ENCODE peak calls at places on chromosomes 6 and 20, in nine cellular contexts. One of them, this sample, is unnamed. For H3K4me1, the result is how much of the 10 kb centered on the place peaks cover.

GRCh38 chr20:44738779-44739477 is 6.7 kb upstream of the KCNK15 start:
- DNase-seq in heart right ventricle: no peak
- DNase-seq in pancreas: peak
- DNase-seq in fibroblast of lung: peak
- DNase-seq in spleen: no peak
- DNase-seq in RWPE2: no peak
- DNase-seq in left lung: no peak
- DNase-seq in tibial nerve: peak
- DNase-seq in hepatocyte: peak
- DNase-seq in this sample: peak

GRCh38 chr6:127422791-127423190 is 36.4 kb downstream of the KIAA0408 start:
- DNase-seq in fibroblast of lung: no peak
- DNase-seq in pancreas: no peak
- DNase-seq in RWPE2: no peak
- DNase-seq in left lung: no peak
- DNase-seq in spleen: no peak
- DNase-seq in hepatocyte: no peak
- DNase-seq in tibial nerve: no peak
- DNase-seq in heart right ventricle: no peak
- DNase-seq in this sample: no peak

GRCh38 chr6:54981647-54982046 is 135.1 kb downstream of the FAM83B start:
- DNase-seq in left lung: no peak
- DNase-seq in tibial nerve: no peak
- DNase-seq in heart right ventricle: no peak
- DNase-seq in pancreas: no peak
- DNase-seq in hepatocyte: no peak
- DNase-seq in spleen: no peak
- DNase-seq in fibroblast of lung: peak
- DNase-seq in RWPE2: no peak
- DNase-seq in this sample: no peak

GRCh38 chr20:49866051-49866450 is 49.3 kb downstream of the SPATA2 start:
- DNase-seq in fibroblast of lung: no peak
- DNase-seq in hepatocyte: no peak
- DNase-seq in tibial nerve: no peak
- DNase-seq in pancreas: no peak
- DNase-seq in RWPE2: no peak
- DNase-seq in left lung: no peak
- DNase-seq in spleen: no peak
- DNase-seq in heart right ventricle: no peak
- DNase-seq in this sample: no peak

GRCh38 chr6:33212857-33213165 is 4.5 kb downstream of the RING1 start:
- DNase-seq in hepatocyte: no peak
- DNase-seq in tibial nerve: no peak
- DNase-seq in RWPE2: no peak
- DNase-seq in spleen: no peak
- DNase-seq in pancreas: no peak
- DNase-seq in fibroblast of lung: no peak
- DNase-seq in heart right ventricle: no peak
- DNase-seq in left lung: no peak
- DNase-seq in this sample: no peak

GRCh38 chr20:59810376-59811187 is 122.9 kb downstream of the SYCP2 start:
- DNase-seq in RWPE2: peak
- DNase-seq in fibroblast of lung: no peak
- DNase-seq in tibial nerve: peak
- DNase-seq in hepatocyte: no peak
- DNase-seq in pancreas: no peak
- DNase-seq in spleen: peak
- DNase-seq in heart right ventricle: no peak
- DNase-seq in left lung: no peak
- DNase-seq in this sample: no peak

GRCh38 chr6:26552640-26553189 is 14.5 kb downstream of the HMGN4 start:
- DNase-seq in hepatocyte: no peak
- DNase-seq in pancreas: no peak
- DNase-seq in heart right ventricle: no peak
- DNase-seq in tibial nerve: no peak
- DNase-seq in RWPE2: no peak
- DNase-seq in left lung: no peak
- DNase-seq in spleen: no peak
- DNase-seq in fibroblast of lung: no peak
- DNase-seq in this sample: no peak

GRCh38 chr20:19381947-19382346 is 169.5 kb downstream of the SLC24A3 start:
- DNase-seq in pancreas: no peak
- DNase-seq in left lung: no peak
- DNase-seq in fibroblast of lung: no peak
- DNase-seq in tibial nerve: no peak
- DNase-seq in heart right ventricle: no peak
- DNase-seq in spleen: no peak
- DNase-seq in hepatocyte: no peak
- DNase-seq in RWPE2: no peak
- DNase-seq in this sample: no peak

GRCh38 chr6:29750709-29751108 is 27.5 kb downstream of the HLA-F start:
- DNase-seq in hepatocyte: no peak
- DNase-seq in tibial nerve: no peak
- DNase-seq in left lung: no peak
- DNase-seq in RWPE2: no peak
- DNase-seq in pancreas: no peak
- DNase-seq in heart right ventricle: no peak
- DNase-seq in fibroblast of lung: no peak
- DNase-seq in spleen: no peak
- DNase-seq in this sample: no peak

GRCh38 chr20:50034567-50035170 is 51.9 kb downstream of the SNAI1 start:
- DNase-seq in heart right ventricle: peak
- DNase-seq in pancreas: no peak
- DNase-seq in fibroblast of lung: peak
- DNase-seq in RWPE2: no peak
- DNase-seq in spleen: no peak
- DNase-seq in left lung: no peak
- DNase-seq in hepatocyte: no peak
- DNase-seq in tibial nerve: no peak
- DNase-seq in this sample: no peak

GRCh38 chr6:34248198-34248726 is 544 bp downstream of the SMIM29 start:
- DNase-seq in hepatocyte: peak
- DNase-seq in fibroblast of lung: no peak
- DNase-seq in left lung: peak
- DNase-seq in RWPE2: no peak
- DNase-seq in spleen: peak
- DNase-seq in tibial nerve: peak
- DNase-seq in pancreas: peak
- DNase-seq in heart right ventricle: peak
- DNase-seq in this sample: no peak

GRCh38 chr6:133502451-133503259 is 261.5 kb downstream of the EYA4 start:
- DNase-seq in heart right ventricle: no peak
- DNase-seq in RWPE2: no peak
- DNase-seq in pancreas: peak
- DNase-seq in tibial nerve: peak
- DNase-seq in left lung: no peak
- DNase-seq in spleen: no peak
- DNase-seq in hepatocyte: peak
- DNase-seq in fibroblast of lung: peak
- DNase-seq in this sample: no peak

GRCh38 chr6:148624025-148624424 is 122.8 kb upstream of the UST start:
- DNase-seq in left lung: no peak
- DNase-seq in pancreas: no peak
- DNase-seq in spleen: no peak
- DNase-seq in heart right ventricle: no peak
- DNase-seq in RWPE2: no peak
- DNase-seq in hepatocyte: no peak
- DNase-seq in tibial nerve: peak
- DNase-seq in fibroblast of lung: no peak
- DNase-seq in this sample: no peak

GRCh38 chr20:33127422-33128097 is 40.4 kb upstream of the BPIFA2 start:
- DNase-seq in RWPE2: no peak
- DNase-seq in hepatocyte: no peak
- DNase-seq in tibial nerve: no peak
- DNase-seq in pancreas: no peak
- DNase-seq in left lung: no peak
- DNase-seq in fibroblast of lung: no peak
- DNase-seq in spleen: no peak
- DNase-seq in heart right ventricle: no peak
- DNase-seq in this sample: no peak

GRCh38 chr6:152982768-152983636 is at the start of gene FBXO5:
- DNase-seq in pancreas: peak
- DNase-seq in left lung: peak
- DNase-seq in spleen: peak
- DNase-seq in heart right ventricle: peak
- DNase-seq in tibial nerve: peak
- DNase-seq in fibroblast of lung: peak
- DNase-seq in hepatocyte: peak
- DNase-seq in RWPE2: peak
- DNase-seq in this sample: peak
- H3K4me1 ChIP-seq in pancreas: under half
- H3K4me1 ChIP-seq in left lung: under half
- H3K4me1 ChIP-seq in spleen: under half
- H3K4me1 ChIP-seq in heart right ventricle: under half
- H3K4me1 ChIP-seq in tibial nerve: under half
- H3K4me1 ChIP-seq in fibroblast of lung: under half
- H3K4me1 ChIP-seq in hepatocyte: under half
- H3K4me1 ChIP-seq in RWPE2: under half
- H3K4me1 ChIP-seq in this sample: under half

DNA sequence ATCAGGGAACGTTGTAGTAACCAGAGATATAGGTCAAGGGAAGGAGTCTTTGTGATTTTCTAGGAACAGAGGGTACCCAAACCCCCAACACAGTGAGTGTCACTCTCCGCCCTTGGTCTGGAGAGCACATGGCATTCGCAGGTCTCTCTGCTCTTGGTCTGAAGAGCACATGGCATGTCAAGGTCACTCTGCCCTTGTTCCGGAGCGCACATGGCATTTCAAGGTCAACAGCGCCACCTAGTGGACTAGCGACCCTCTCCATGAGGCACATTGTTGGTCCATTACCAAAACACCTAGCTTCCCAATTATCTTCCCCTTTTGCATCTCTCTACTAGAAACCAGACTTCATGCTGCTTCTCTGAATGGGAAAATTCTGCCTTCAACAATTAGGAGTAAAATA is 260.0 kb downstream of the C6orf118 start:
- DNase-seq in tibial nerve: peak
- DNase-seq in spleen: no peak
- DNase-seq in hepatocyte: peak
- DNase-seq in fibroblast of lung: peak
- DNase-seq in RWPE2: no peak
- DNase-seq in left lung: no peak
- DNase-seq in heart right ventricle: no peak
- DNase-seq in pancreas: no peak
- DNase-seq in this sample: no peak
- TF ChIP-seq CTCF in tibial nerve: peak
- TF ChIP-seq CTCF in spleen: no peak
- TF ChIP-seq CTCF in hepatocyte: peak
- TF ChIP-seq CTCF in fibroblast of lung: no peak
- TF ChIP-seq CTCF in RWPE2: peak
- TF ChIP-seq CTCF in left lung: no peak
- TF ChIP-seq CTCF in heart right ventricle: peak
- TF ChIP-seq CTCF in pancreas: no peak
- TF ChIP-seq CTCF in this sample: no peak

GRCh38 chr6:14026831-14027539 is 90.6 kb upstream of the CD83 start:
- DNase-seq in RWPE2: no peak
- DNase-seq in hepatocyte: no peak
- DNase-seq in heart right ventricle: no peak
- DNase-seq in pancreas: no peak
- DNase-seq in fibroblast of lung: peak
- DNase-seq in spleen: no peak
- DNase-seq in left lung: no peak
- DNase-seq in tibial nerve: no peak
- DNase-seq in this sample: no peak
- H3K4me3 ChIP-seq in RWPE2: no peak
- H3K4me3 ChIP-seq in hepatocyte: no peak
- H3K4me3 ChIP-seq in heart right ventricle: no peak
- H3K4me3 ChIP-seq in pancreas: no peak
- H3K4me3 ChIP-seq in fibroblast of lung: no peak
- H3K4me3 ChIP-seq in spleen: no peak
- H3K4me3 ChIP-seq in left lung: no peak
- H3K4me3 ChIP-seq in tibial nerve: no peak
- H3K4me3 ChIP-seq in this sample: no peak

GRCh38 chr20:40864470-40864869 is 164.2 kb upstream of the TOP1 start:
- DNase-seq in fibroblast of lung: no peak
- DNase-seq in hepatocyte: no peak
- DNase-seq in pancreas: no peak
- DNase-seq in heart right ventricle: no peak
- DNase-seq in RWPE2: no peak
- DNase-seq in spleen: no peak
- DNase-seq in left lung: no peak
- DNase-seq in tibial nerve: no peak
- DNase-seq in this sample: no peak
- H3K4me1 ChIP-seq in fibroblast of lung: under half
- H3K4me1 ChIP-seq in hepatocyte: under half
- H3K4me1 ChIP-seq in pancreas: under half
- H3K4me1 ChIP-seq in heart right ventricle: under half
- H3K4me1 ChIP-seq in RWPE2: under half
- H3K4me1 ChIP-seq in spleen: under half
- H3K4me1 ChIP-seq in left lung: under half
- H3K4me1 ChIP-seq in tibial nerve: under half
- H3K4me1 ChIP-seq in this sample: under half

GRCh38 chr6:163414367-163415175 is at the start of gene QKI:
- DNase-seq in spleen: peak
- DNase-seq in RWPE2: peak
- DNase-seq in left lung: peak
- DNase-seq in heart right ventricle: peak
- DNase-seq in tibial nerve: peak
- DNase-seq in pancreas: peak
- DNase-seq in hepatocyte: peak
- DNase-seq in fibroblast of lung: peak
- DNase-seq in this sample: peak
- TF ChIP-seq CTCF in spleen: no peak
- TF ChIP-seq CTCF in RWPE2: no peak
- TF ChIP-seq CTCF in left lung: no peak
- TF ChIP-seq CTCF in heart right ventricle: no peak
- TF ChIP-seq CTCF in tibial nerve: no peak
- TF ChIP-seq CTCF in pancreas: no peak
- TF ChIP-seq CTCF in hepatocyte: no peak
- TF ChIP-seq CTCF in fibroblast of lung: no peak
- TF ChIP-seq CTCF in this sample: no peak

This sample was measured in esophagus squamous epithelium.